ENCODE peak calls at places on chromosomes 5 and 9, in five cellular contexts. S is ovary, D is transverse colon, A is sigmoid colon, I is SK-N-SH. J is an unnamed sample.

GRCh38 chr9:78694950-78695349 is 398.0 kb downstream of the PSAT1 start:
- DNase-seq in S (no peak), D (no peak), A (no peak), I (no peak), J (no peak)

GRCh38 chr5:135126688-135127603 is 92.9 kb upstream of the PITX1 start:
- DNase-seq in S (no peak), D (peak; percentile 31), A (no peak), I (peak; percentile 62), J (peak; percentile 38)

GRCh38 chr9:70085241-70085640 is 41.6 kb downstream of the MAMDC2 start:
- DNase-seq in S (no peak), D (no peak), A (no peak), I (no peak), J (no peak)

GRCh38 chr9:136409557-136410455 is 608 bp downstream of the ENTR1 start:
- DNase-seq in S (no peak), D (peak; percentile 45), A (no peak), I (peak; percentile 80), J (peak; percentile 33)

GRCh38 chr5:169728-170094 is 21.6 kb upstream of the LRRC14B start:
- DNase-seq in S (no peak), D (no peak), A (no peak), I (no peak), J (no peak)

GRCh38 chr9:100222674-100223073 is 123.6 kb downstream of the INVS start:
- DNase-seq in S (no peak), D (no peak), A (no peak), I (peak; percentile 20), J (no peak)

GRCh38 chr9:2018162-2018643 is 3.1 kb downstream of the SMARCA2 start:
- DNase-seq in S (no peak), D (no peak), A (no peak), I (no peak), J (no peak)

GRCh38 chr5:133612021-133612860 is at the start of gene FSTL4:
- DNase-seq in S (no peak), D (peak; percentile 37), A (no peak), I (peak; percentile 82), J (peak; percentile 67)

GRCh38 chr5:125064610-125065009 is 318.2 kb upstream of the ZNF608 start:
- DNase-seq in S (no peak), D (no peak), A (no peak), I (peak; percentile 35), J (no peak)

GRCh38 chr9:79224672-79225433 is 346.9 kb upstream of the TLE4 start:
- DNase-seq in S (no peak), D (no peak), A (no peak), I (no peak), J (no peak)

GRCh38 chr5:147303976-147304375 is 69.2 kb downstream of the STK32A start:
- DNase-seq in S (no peak), D (no peak), A (no peak), I (no peak), J (no peak)

GRCh38 chr9:138022121-138022741 is 144.6 kb downstream of the CACNA1B start:
- DNase-seq in S (no peak), D (no peak), A (peak; percentile 55), I (peak; percentile 22), J (peak; percentile 23)

GRCh38 chr9:109286571-109286977 is 34.3 kb downstream of the EPB41L4B start:
- DNase-seq in S (no peak), D (no peak), A (no peak), I (no peak), J (no peak)

GRCh38 chr5:16578474-16578883 is 38.3 kb downstream of the RETREG1 start:
- DNase-seq in S (no peak), D (no peak), A (no peak), I (peak; percentile 9), J (no peak)

GRCh38 chr5:114101153-114101552 is 260.7 kb upstream of the KCNN2 start:
- DNase-seq in S (no peak), D (no peak), A (no peak), I (peak; percentile 12), J (no peak)

GRCh38 chr5:80711938-80712337 is 57.2 kb upstream of the DHFR start:
- DNase-seq in S (no peak), D (no peak), A (no peak), I (peak; percentile 58), J (no peak)

GRCh38 chr5:171842006-171842776 is 56.6 kb downstream of the SMIM23 start:
- DNase-seq in S (no peak), D (no peak), A (no peak), I (no peak), J (no peak)

GRCh38 chr5:14449052-14449661 is 132.4 kb upstream of the OTULINL start:
- DNase-seq in S (peak; percentile 39), D (peak; percentile 41), A (no peak), I (peak; percentile 60), J (no peak)

GRCh38 chr5:12704955-12705354 is 800.7 kb upstream of the CTNND2 start:
- DNase-seq in S (no peak), D (no peak), A (no peak), I (no peak), J (no peak)

GRCh38 chr9:69176446-69177135 is 2.5 kb downstream of the TJP2 start:
- DNase-seq in S (no peak), D (peak; percentile 15), A (no peak), I (no peak), J (no peak)

GRCh38 chr5:16492398-16493175 is 27.0 kb upstream of the ZNF622 start:
- DNase-seq in S (peak; percentile 30), D (peak; percentile 68), A (no peak), I (no peak), J (peak; percentile 44)

GRCh38 chr5:149063017-149063687 is at the start of gene SH3TC2:
- DNase-seq in S (no peak), D (peak; percentile 54), A (peak; percentile 70), I (no peak), J (peak; percentile 26)
- H3K4me3 ChIP-seq in S (no peak within 1 kb of the TSS), D (no peak within 1 kb of the TSS), A (no peak within 1 kb of the TSS), I (no peak within 1 kb of the TSS), J (no peak within 1 kb of the TSS)

GRCh38 chr9:114981095-114981494 is 50.7 kb upstream of the TNFSF8 start:
- DNase-seq in S (no peak), D (no peak), A (no peak), I (no peak), J (no peak)
- TF ChIP-seq EP300 in S (no peak), D (no peak), A (no peak), I (no peak), J (no peak)

GRCh38 chr5:72467987-72468386 is 39.2 kb downstream of the ZNF366 start:
- DNase-seq in S (no peak), D (no peak), A (no peak), I (no peak), J (no peak)

GRCh38 chr5:72465601-72466563 is 41.3 kb downstream of the ZNF366 start:
- DNase-seq in S (no peak), D (no peak), A (no peak), I (no peak), J (no peak)

GRCh38 chr5:72467421-72467820 is 39.8 kb downstream of the ZNF366 start:
- DNase-seq in S (no peak), D (no peak), A (no peak), I (no peak), J (no peak)

GRCh38 chr5:72470817-72471216 is 36.4 kb downstream of the ZNF366 start:
- DNase-seq in S (no peak), D (no peak), A (no peak), I (no peak), J (no peak)

DNA sequence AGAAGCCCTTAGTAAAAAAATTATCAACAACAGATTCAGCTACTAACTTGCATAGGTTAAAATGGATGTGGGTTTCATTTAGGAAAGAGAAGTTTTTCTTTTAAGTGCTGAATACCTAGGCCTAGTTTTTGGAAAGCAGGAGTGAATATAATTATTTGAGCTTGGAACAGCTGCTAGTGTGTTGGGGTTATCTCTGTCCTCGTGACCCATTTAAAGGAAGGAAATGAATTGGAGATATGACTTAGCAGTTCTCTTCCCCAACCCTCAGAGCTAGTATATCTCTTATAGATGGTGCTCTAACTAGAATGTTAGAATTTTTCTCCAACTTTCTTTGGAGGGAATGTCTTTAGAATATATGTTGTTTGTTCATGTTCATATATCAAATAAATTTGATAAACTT is 38.6 kb downstream of the ZNF366 start:
- DNase-seq in S (no peak), D (no peak), A (no peak), I (no peak), J (no peak)
- H3K4me1 ChIP-seq in S (no peaks in the 10 kb centered on the region), D (no peaks in the 10 kb centered on the region), A (no peaks in the 10 kb centered on the region), I (no peaks in the 10 kb centered on the region), J (no peaks in the 10 kb centered on the region)

GRCh38 chr5:160254706-160255105 is 25.4 kb downstream of the FABP6 start:
- DNase-seq in S (no peak), D (no peak), A (no peak), I (no peak), J (no peak)

GRCh38 chr5:160251406-160252155 is 22.3 kb downstream of the FABP6 start:
- DNase-seq in S (no peak), D (no peak), A (no peak), I (no peak), J (no peak)

GRCh38 chr5:160250826-160251225 is 21.5 kb downstream of the FABP6 start:
- DNase-seq in S (no peak), D (no peak), A (no peak), I (no peak), J (no peak)

GRCh38 chr5:160253441-160253840 is 24.1 kb downstream of the FABP6 start:
- DNase-seq in S (no peak), D (no peak), A (no peak), I (no peak), J (no peak)

GRCh38 chr5:160252916-160253315 is 23.6 kb downstream of the FABP6 start:
- DNase-seq in S (no peak), D (no peak), A (no peak), I (no peak), J (no peak)
- H3K4me3 ChIP-seq in S (no peak overlapping the region), D (no peak overlapping the region), A (no peak overlapping the region), I (no peak overlapping the region), J (no peak overlapping the region)

GRCh38 chr5:75616286-75616810 is 5.1 kb downstream of the ANKDD1B start:
- DNase-seq in S (no peak), D (no peak), A (no peak), I (no peak), J (no peak)
- TF ChIP-seq EP300 in S (no peak), D (no peak), A (no peak), I (no peak), J (no peak)

GRCh38 chr5:159406571-159406970 is 76.3 kb upstream of the IL12B start:
- DNase-seq in S (no peak), D (no peak), A (no peak), I (no peak), J (no peak)

GRCh38 chr5:159410480-159410879 is 80.2 kb upstream of the IL12B start:
- DNase-seq in S (no peak), D (no peak), A (no peak), I (no peak), J (no peak)

GRCh38 chr5:159412284-159413046 is 82.2 kb upstream of the IL12B start:
- DNase-seq in S (no peak), D (peak; percentile 12), A (no peak), I (no peak), J (peak; percentile 26)

GRCh38 chr5:159405611-159406031 is 75.3 kb upstream of the IL12B start:
- DNase-seq in S (no peak), D (no peak), A (no peak), I (no peak), J (no peak)

GRCh38 chr5:159409801-159410200 is 79.5 kb upstream of the IL12B start:
- DNase-seq in S (no peak), D (no peak), A (no peak), I (no peak), J (no peak)
- H3K4me1 ChIP-seq in S (no peaks in the 10 kb centered on the region), D (no peaks in the 10 kb centered on the region), A (no peaks in the 10 kb centered on the region), I (no peaks in the 10 kb centered on the region), J (no peaks in the 10 kb centered on the region)

J was measured in stomach.